ENCODE peak calls at places on chromosomes 2 and 18, in seven cellular contexts. One of them, this sample, is unnamed.

GRCh38 chr2:132651115-132652099 is 18.6 kb downstream of the LYPD1 start:
- DNase-seq in AG04450: no peak
- DNase-seq in GM13976: no peak
- DNase-seq in stomach: no peak
- DNase-seq in heart right ventricle: no peak
- DNase-seq in esophagus muscularis mucosa: no peak
- DNase-seq in AG04449: no peak
- DNase-seq in this sample: no peak

GRCh38 chr2:71547616-71548285 is 94.4 kb downstream of the DYSF start:
- DNase-seq in heart right ventricle: no peak
- DNase-seq in esophagus muscularis mucosa: no peak
- DNase-seq in AG04450: no peak
- DNase-seq in GM13976: no peak
- DNase-seq in AG04449: no peak
- DNase-seq in stomach: no peak
- DNase-seq in this sample: no peak

GRCh38 chr18:49628119-49628518 is 66.3 kb downstream of the LIPG start:
- DNase-seq in heart right ventricle: no peak
- DNase-seq in GM13976: no peak
- DNase-seq in esophagus muscularis mucosa: no peak
- DNase-seq in stomach: no peak
- DNase-seq in AG04450: no peak
- DNase-seq in AG04449: no peak
- DNase-seq in this sample: no peak

GRCh38 chr2:215728504-215729065 is 284.8 kb downstream of the MREG start:
- DNase-seq in AG04450: peak
- DNase-seq in GM13976: peak
- DNase-seq in heart right ventricle: no peak
- DNase-seq in esophagus muscularis mucosa: no peak
- DNase-seq in AG04449: peak
- DNase-seq in stomach: no peak
- DNase-seq in this sample: no peak

GRCh38 chr18:32764611-32765244 is 8.1 kb downstream of the KLHL14 start:
- DNase-seq in stomach: no peak
- DNase-seq in AG04450: no peak
- DNase-seq in GM13976: no peak
- DNase-seq in AG04449: no peak
- DNase-seq in heart right ventricle: no peak
- DNase-seq in esophagus muscularis mucosa: no peak
- DNase-seq in this sample: no peak

GRCh38 chr2:44936275-44936674 is 5.2 kb upstream of the SIX3 start:
- DNase-seq in esophagus muscularis mucosa: no peak
- DNase-seq in AG04450: no peak
- DNase-seq in AG04449: no peak
- DNase-seq in GM13976: no peak
- DNase-seq in heart right ventricle: no peak
- DNase-seq in stomach: no peak
- DNase-seq in this sample: no peak

GRCh38 chr18:62790836-62791772 is 75.8 kb downstream of the PHLPP1 start:
- DNase-seq in AG04450: no peak
- DNase-seq in heart right ventricle: no peak
- DNase-seq in GM13976: no peak
- DNase-seq in AG04449: no peak
- DNase-seq in esophagus muscularis mucosa: no peak
- DNase-seq in stomach: no peak
- DNase-seq in this sample: no peak

GRCh38 chr2:44107086-44107740 is 61.5 kb upstream of the PPM1B start:
- DNase-seq in heart right ventricle: no peak
- DNase-seq in AG04450: no peak
- DNase-seq in esophagus muscularis mucosa: no peak
- DNase-seq in stomach: no peak
- DNase-seq in AG04449: no peak
- DNase-seq in GM13976: peak
- DNase-seq in this sample: no peak

GRCh38 chr18:48323151-48323550 is 86.0 kb downstream of the ZBTB7C start:
- DNase-seq in GM13976: no peak
- DNase-seq in esophagus muscularis mucosa: no peak
- DNase-seq in stomach: no peak
- DNase-seq in heart right ventricle: no peak
- DNase-seq in AG04449: no peak
- DNase-seq in AG04450: no peak
- DNase-seq in this sample: no peak

GRCh38 chr2:173171924-173172643 is 96.4 kb downstream of the MAP3K20 start:
- DNase-seq in stomach: no peak
- DNase-seq in AG04449: no peak
- DNase-seq in heart right ventricle: no peak
- DNase-seq in esophagus muscularis mucosa: no peak
- DNase-seq in AG04450: no peak
- DNase-seq in GM13976: no peak
- DNase-seq in this sample: no peak

GRCh38 chr2:191225690-191226089 is 19.5 kb upstream of the MYO1B start:
- DNase-seq in stomach: no peak
- DNase-seq in AG04450: no peak
- DNase-seq in AG04449: no peak
- DNase-seq in GM13976: no peak
- DNase-seq in heart right ventricle: no peak
- DNase-seq in esophagus muscularis mucosa: no peak
- DNase-seq in this sample: no peak

GRCh38 chr2:71940695-71941094 is 207.0 kb downstream of the CYP26B1 start:
- DNase-seq in esophagus muscularis mucosa: peak
- DNase-seq in AG04450: no peak
- DNase-seq in heart right ventricle: no peak
- DNase-seq in stomach: no peak
- DNase-seq in AG04449: no peak
- DNase-seq in GM13976: no peak
- DNase-seq in this sample: no peak

GRCh38 chr18:62713651-62714247 is 1.6 kb upstream of the PHLPP1 start:
- DNase-seq in stomach: no peak
- DNase-seq in AG04450: no peak
- DNase-seq in GM13976: no peak
- DNase-seq in heart right ventricle: no peak
- DNase-seq in AG04449: no peak
- DNase-seq in esophagus muscularis mucosa: no peak
- DNase-seq in this sample: no peak

GRCh38 chr18:21074336-21075323 is 37.0 kb downstream of the ROCK1 start:
- DNase-seq in GM13976: no peak
- DNase-seq in AG04450: no peak
- DNase-seq in stomach: no peak
- DNase-seq in AG04449: no peak
- DNase-seq in esophagus muscularis mucosa: no peak
- DNase-seq in heart right ventricle: no peak
- DNase-seq in this sample: no peak

GRCh38 chr2:181456660-181457120 is 496 bp upstream of the ITGA4 start:
- DNase-seq in heart right ventricle: peak
- DNase-seq in AG04450: no peak
- DNase-seq in stomach: peak
- DNase-seq in GM13976: peak
- DNase-seq in esophagus muscularis mucosa: no peak
- DNase-seq in AG04449: no peak
- DNase-seq in this sample: no peak

GRCh38 chr2:208136695-208137094 is 7.1 kb upstream of the CRYGC start:
- DNase-seq in GM13976: no peak
- DNase-seq in AG04450: no peak
- DNase-seq in esophagus muscularis mucosa: no peak
- DNase-seq in AG04449: no peak
- DNase-seq in stomach: no peak
- DNase-seq in heart right ventricle: no peak
- DNase-seq in this sample: no peak

GRCh38 chr2:230666885-230667712 is 45.5 kb upstream of the CAB39 start:
- DNase-seq in AG04449: no peak
- DNase-seq in GM13976: no peak
- DNase-seq in AG04450: no peak
- DNase-seq in stomach: no peak
- DNase-seq in esophagus muscularis mucosa: no peak
- DNase-seq in heart right ventricle: peak
- DNase-seq in this sample: no peak

GRCh38 chr2:217248312-217248935 is 388.6 kb upstream of the TNP1 start:
- DNase-seq in AG04449: no peak
- DNase-seq in heart right ventricle: peak
- DNase-seq in GM13976: peak
- DNase-seq in stomach: peak
- DNase-seq in AG04450: peak
- DNase-seq in esophagus muscularis mucosa: no peak
- DNase-seq in this sample: peak

GRCh38 chr18:3481696-3482210 is 31.8 kb downstream of the TGIF1 start:
- DNase-seq in AG04450: peak
- DNase-seq in AG04449: no peak
- DNase-seq in GM13976: peak
- DNase-seq in esophagus muscularis mucosa: peak
- DNase-seq in stomach: no peak
- DNase-seq in heart right ventricle: no peak
- DNase-seq in this sample: no peak
- TF ChIP-seq CTCF in AG04450: peak
- TF ChIP-seq CTCF in AG04449: peak
- TF ChIP-seq CTCF in GM13976: no peak
- TF ChIP-seq CTCF in esophagus muscularis mucosa: peak
- TF ChIP-seq CTCF in stomach: no peak
- TF ChIP-seq CTCF in heart right ventricle: no peak
- TF ChIP-seq CTCF in this sample: peak

DNA sequence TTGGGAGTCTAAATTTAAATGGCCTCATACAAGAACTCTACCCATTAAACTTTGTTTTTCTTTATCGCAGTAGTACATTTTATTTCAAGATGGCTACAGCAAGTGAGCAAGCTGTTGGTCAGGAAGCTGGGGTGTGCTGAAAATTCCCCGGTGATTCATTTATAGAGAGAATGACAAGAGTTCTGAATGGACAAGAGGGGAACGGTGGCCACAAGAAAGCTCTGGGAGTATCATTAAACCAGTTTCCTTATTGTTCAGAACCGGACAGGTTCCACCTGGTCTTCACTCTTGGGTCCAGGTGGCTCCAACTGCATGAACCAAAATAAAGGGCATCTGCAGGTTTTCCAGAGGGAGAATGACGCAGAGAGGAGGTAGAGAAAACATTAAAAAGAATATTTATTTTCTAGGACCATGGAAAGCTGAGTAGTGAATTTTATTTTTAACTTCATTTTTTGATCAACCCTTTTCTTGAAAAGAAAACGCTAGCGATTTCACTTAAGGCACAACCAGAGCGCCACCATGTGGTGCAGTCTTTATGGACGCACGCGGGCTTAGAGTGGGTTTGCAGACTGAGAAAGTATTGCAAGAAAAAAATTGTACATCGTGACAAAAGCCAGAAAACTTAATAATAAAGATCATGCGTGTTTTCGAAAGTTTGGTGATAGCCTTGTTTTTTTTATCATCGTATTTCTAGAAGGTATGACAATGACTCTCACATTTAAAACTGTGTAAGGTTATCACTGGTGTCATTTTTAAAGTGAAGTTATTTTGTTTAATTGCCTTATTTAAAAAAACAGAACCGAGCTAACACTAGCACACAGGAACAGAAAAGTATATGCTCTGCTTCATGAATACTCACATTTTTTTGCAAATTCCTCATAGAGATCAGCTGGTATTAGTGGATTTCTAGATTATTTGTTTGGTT is 97.9 kb upstream of the NOL4 start:
- DNase-seq in heart right ventricle: no peak
- DNase-seq in esophagus muscularis mucosa: no peak
- DNase-seq in AG04449: no peak
- DNase-seq in GM13976: peak
- DNase-seq in stomach: peak
- DNase-seq in AG04450: peak
- DNase-seq in this sample: peak
- TF ChIP-seq CTCF in heart right ventricle: peak
- TF ChIP-seq CTCF in esophagus muscularis mucosa: peak
- TF ChIP-seq CTCF in AG04449: peak
- TF ChIP-seq CTCF in GM13976: peak
- TF ChIP-seq CTCF in stomach: peak
- TF ChIP-seq CTCF in AG04450: peak
- TF ChIP-seq CTCF in this sample: peak

GRCh38 chr2:142734770-142735169 is 142.7 kb upstream of the KYNU start:
- DNase-seq in AG04449: no peak
- DNase-seq in AG04450: no peak
- DNase-seq in GM13976: no peak
- DNase-seq in heart right ventricle: no peak
- DNase-seq in stomach: no peak
- DNase-seq in esophagus muscularis mucosa: no peak
- DNase-seq in this sample: no peak

GRCh38 chr2:142734231-142734630 is 143.2 kb upstream of the KYNU start:
- DNase-seq in esophagus muscularis mucosa: no peak
- DNase-seq in AG04449: no peak
- DNase-seq in stomach: no peak
- DNase-seq in AG04450: no peak
- DNase-seq in heart right ventricle: no peak
- DNase-seq in GM13976: no peak
- DNase-seq in this sample: no peak
- TF ChIP-seq CTCF in esophagus muscularis mucosa: no peak
- TF ChIP-seq CTCF in AG04449: no peak
- TF ChIP-seq CTCF in stomach: no peak
- TF ChIP-seq CTCF in AG04450: peak
- TF ChIP-seq CTCF in heart right ventricle: no peak
- TF ChIP-seq CTCF in GM13976: no peak
- TF ChIP-seq CTCF in this sample: peak

DNA sequence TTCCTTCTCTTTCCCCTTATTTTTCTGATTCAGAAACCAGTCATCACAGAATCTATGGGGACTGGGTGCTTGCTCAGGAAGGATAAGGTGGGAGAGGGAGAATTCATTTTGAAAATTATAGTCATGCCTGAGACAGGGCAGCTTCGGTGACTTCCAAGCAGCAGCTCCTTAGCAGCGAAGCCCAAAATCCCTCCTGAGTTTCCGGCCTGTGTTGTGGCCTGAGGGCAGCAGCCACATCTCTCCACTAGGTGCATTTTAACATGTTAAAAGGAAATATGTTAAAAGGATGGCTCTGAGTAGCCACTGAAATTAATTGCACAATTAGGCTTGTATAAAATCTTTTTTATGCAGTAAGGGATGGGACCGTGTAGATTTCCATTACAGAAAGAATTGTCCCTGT is 207.0 kb upstream of the RAB12 start:
- DNase-seq in AG04449: no peak
- DNase-seq in esophagus muscularis mucosa: no peak
- DNase-seq in stomach: no peak
- DNase-seq in AG04450: no peak
- DNase-seq in heart right ventricle: no peak
- DNase-seq in GM13976: no peak
- DNase-seq in this sample: no peak
- TF ChIP-seq CTCF in AG04449: no peak
- TF ChIP-seq CTCF in esophagus muscularis mucosa: no peak
- TF ChIP-seq CTCF in stomach: no peak
- TF ChIP-seq CTCF in AG04450: no peak
- TF ChIP-seq CTCF in heart right ventricle: no peak
- TF ChIP-seq CTCF in GM13976: no peak
- TF ChIP-seq CTCF in this sample: no peak

DNA sequence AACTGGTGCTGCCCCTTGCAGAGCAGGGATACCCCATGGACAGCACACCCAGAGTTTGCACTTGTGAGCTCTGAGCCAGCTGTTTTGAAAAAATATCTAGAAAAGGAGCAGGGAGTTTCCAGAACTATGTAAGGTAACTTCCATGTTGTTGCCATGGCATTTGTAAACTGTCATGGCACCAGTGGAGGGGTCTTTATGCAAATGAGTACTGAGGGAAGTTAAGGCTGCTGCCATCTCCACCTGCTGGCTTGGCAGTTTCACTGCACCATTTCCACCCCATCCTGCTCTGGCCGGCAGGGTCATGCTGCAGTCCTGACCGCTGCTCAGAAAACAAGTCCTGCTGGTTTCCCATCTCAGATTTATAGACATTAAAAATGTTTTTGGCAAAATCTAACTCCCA is 52.3 kb upstream of the SNTG2 start:
- DNase-seq in AG04449: no peak
- DNase-seq in esophagus muscularis mucosa: peak
- DNase-seq in heart right ventricle: no peak
- DNase-seq in AG04450: no peak
- DNase-seq in stomach: no peak
- DNase-seq in GM13976: no peak
- DNase-seq in this sample: no peak
- TF ChIP-seq CTCF in AG04449: no peak
- TF ChIP-seq CTCF in esophagus muscularis mucosa: no peak
- TF ChIP-seq CTCF in heart right ventricle: no peak
- TF ChIP-seq CTCF in AG04450: no peak
- TF ChIP-seq CTCF in stomach: no peak
- TF ChIP-seq CTCF in GM13976: no peak
- TF ChIP-seq CTCF in this sample: no peak

This sample was measured in mesothelial cell of epicardium.